ENCODE peak calls at places on chromosomes 12 and 14, in four cellular contexts. M, H, I and S are unnamed samples.

GRCh38 chr14:91866061-91866460 is 1.3 kb downstream of the TC2N start:
- DNase-seq in H (no peak), I (no peak), M (no peak), S (no peak)

GRCh38 chr14:58944226-58944769 is 244.2 kb upstream of the DAAM1 start:
- DNase-seq in M (no peak), H (no peak), I (peak; percentile 17), S (no peak)

GRCh38 chr12:53059434-53060063 is 9.7 kb downstream of the TNS2 start:
- DNase-seq in I (no peak), M (no peak), H (no peak), S (no peak)

GRCh38 chr12:30985814-30986452 is 59.4 kb downstream of the TSPAN11 start:
- DNase-seq in H (peak; percentile 41), I (peak; percentile 70), M (no peak), S (peak; percentile 38)

GRCh38 chr12:116159175-116159574 is 118.3 kb downstream of the MED13L start:
- DNase-seq in I (no peak), H (peak; percentile 37), M (no peak), S (no peak)

GRCh38 chr14:49852351-49853157 is at the start of gene NEMF:
- DNase-seq in I (peak; percentile 94), M (peak; percentile 96), H (peak; percentile 72), S (peak; percentile 89)

GRCh38 chr14:63677891-63678379 is 36.3 kb upstream of the WDR89 start:
- DNase-seq in I (peak; percentile 31), M (no peak), H (peak; percentile 63), S (no peak)

GRCh38 chr12:46153267-46153872 is 115.5 kb downstream of the SLC38A1 start:
- DNase-seq in H (no peak), I (no peak), M (no peak), S (no peak)

GRCh38 chr14:34437729-34438080 is 24.3 kb downstream of the SPTSSA start:
- DNase-seq in H (no peak), M (no peak), I (no peak), S (no peak)

GRCh38 chr14:66601932-66602578 is 94.1 kb downstream of the GPHN start:
- DNase-seq in H (no peak), I (no peak), M (no peak), S (no peak)
- H3K4me3 ChIP-seq in H (no peak overlapping the region), I (no peak overlapping the region), M (no peak overlapping the region), S (no peak overlapping the region)

GRCh38 chr12:10612110-10612509 is 1.3 kb downstream of the MAGOHB start:
- DNase-seq in I (no peak), H (no peak), M (no peak), S (no peak)
- H3K4me3 ChIP-seq in I (peak overlapping the region; percentile 94), H (peak overlapping the region; percentile 83), M (no peak overlapping the region), S (peak overlapping the region; percentile 79)

DNA sequence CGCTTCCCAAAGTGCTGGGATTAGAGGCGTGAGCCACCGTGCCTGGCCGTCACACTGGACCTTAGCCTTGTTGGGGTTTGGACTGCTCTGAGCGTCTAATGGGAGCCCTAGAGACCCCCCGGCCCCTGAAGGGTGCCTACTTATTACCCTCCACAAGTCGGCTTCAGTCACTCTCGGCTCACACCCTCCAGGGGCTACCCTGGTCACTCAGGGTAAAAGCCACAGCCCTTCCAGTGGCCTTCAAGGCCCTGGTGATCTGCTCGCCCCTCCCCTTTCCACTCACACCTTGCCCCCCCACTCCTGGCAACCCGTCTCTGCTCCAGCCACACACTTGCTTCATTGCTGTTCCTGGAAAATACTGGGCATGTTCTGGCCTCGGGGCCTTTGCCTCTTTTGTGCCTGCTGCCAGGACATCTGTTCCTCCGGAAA is 3.6 kb upstream of the MORN3 start:
- DNase-seq in H (no peak), I (peak; percentile 24), M (peak; percentile 90), S (no peak)
- H3K4me3 ChIP-seq in H (peak overlapping the region; percentile 65), I (no peak overlapping the region), M (no peak overlapping the region), S (no peak overlapping the region)

DNA sequence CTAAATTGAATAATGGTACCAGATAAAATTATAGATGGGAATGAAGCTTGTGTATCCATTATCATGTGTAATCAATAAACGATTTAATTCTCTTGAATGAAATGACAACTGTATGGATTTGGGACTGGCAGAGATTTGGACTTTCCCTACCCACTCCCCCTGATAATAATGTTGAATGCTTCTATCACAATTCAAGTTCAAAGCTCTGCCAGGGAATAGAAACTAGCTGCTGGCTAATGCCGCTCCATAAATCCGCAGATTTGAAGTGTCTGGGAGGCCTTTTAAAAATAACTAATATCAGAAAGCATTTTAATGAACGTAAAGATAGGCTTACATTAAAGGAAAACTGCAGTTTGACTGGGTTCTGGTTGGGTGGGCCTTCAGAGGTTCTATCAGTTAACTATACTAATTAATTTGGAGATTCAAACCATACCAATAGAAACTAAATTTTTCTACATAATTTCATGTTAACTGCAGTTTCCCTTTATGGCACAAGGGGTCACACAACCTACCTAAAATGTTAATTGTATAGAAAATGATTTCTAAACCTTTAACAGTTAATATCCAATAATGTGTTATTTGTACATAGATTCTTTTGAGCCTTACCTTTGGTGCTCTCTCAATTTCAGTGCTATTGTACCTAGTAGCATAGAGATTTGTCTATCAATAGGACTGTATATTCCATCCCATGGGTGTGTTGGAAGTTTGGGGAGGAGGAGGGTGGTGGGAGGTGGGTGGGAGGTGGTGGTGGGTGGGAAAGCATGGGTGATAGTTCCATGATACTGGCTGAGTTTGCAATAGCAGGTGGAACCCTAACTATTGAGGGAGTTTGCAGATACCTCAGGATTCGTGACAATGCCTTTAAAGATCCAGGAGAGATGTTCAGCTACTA is 4.9 kb downstream of the HNRNPA1 start:
- DNase-seq in M (no peak), I (no peak), H (no peak), S (no peak)
- H3K4me3 ChIP-seq in M (no peak overlapping the region), I (peak overlapping the region; percentile 82), H (no peak overlapping the region), S (no peak overlapping the region)

GRCh38 chr12:104586325-104587048 is 129.7 kb downstream of the CHST11 start:
- DNase-seq in M (no peak), H (no peak), I (no peak), S (no peak)

GRCh38 chr12:104582739-104583138 is 126.0 kb downstream of the CHST11 start:
- DNase-seq in M (no peak), H (no peak), I (no peak), S (no peak)

GRCh38 chr12:104585448-104586055 is 128.8 kb downstream of the CHST11 start:
- DNase-seq in M (no peak), I (no peak), H (no peak), S (no peak)

GRCh38 chr12:104581000-104581570 is 124.3 kb downstream of the CHST11 start:
- DNase-seq in M (no peak), H (no peak), I (no peak), S (no peak)

GRCh38 chr12:104583311-104583710 is 126.6 kb downstream of the CHST11 start:
- DNase-seq in I (no peak), H (no peak), M (no peak), S (no peak)
- H3K4me3 ChIP-seq in I (no peak overlapping the region), H (no peak overlapping the region), M (no peak overlapping the region), S (no peak overlapping the region)

GRCh38 chr12:50589650-50590435 is 85.1 kb downstream of the DIP2B start:
- DNase-seq in M (no peak), I (no peak), H (peak; percentile 73), S (no peak)
- H3K4me3 ChIP-seq in M (no peak overlapping the region), I (no peak overlapping the region), H (no peak overlapping the region), S (no peak overlapping the region)

DNA sequence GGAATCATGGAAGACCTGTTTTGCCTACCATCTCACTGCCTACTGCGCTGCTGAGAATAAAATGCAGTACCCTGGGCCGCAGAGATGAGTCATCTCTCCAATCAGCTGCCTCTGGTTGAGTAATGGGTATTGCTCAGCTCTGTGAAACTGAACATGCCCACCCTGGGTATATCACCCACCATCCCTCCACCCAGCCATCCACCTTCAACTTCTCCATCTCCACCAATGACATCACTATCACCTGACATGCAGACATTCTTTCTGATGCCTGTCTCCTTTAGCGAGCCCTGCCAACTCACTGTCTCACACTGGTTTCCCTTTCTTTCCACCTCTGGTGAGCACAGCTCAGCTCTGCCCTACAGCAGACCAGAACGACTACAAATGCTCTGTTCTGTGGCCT is 33.6 kb downstream of the E2F7 start:
- DNase-seq in I (no peak), H (peak; percentile 21), M (no peak), S (no peak)
- H3K4me3 ChIP-seq in I (no peak overlapping the region), H (no peak overlapping the region), M (no peak overlapping the region), S (no peak overlapping the region)

GRCh38 chr12:124862768-124863408 is 776 bp downstream of the SCARB1 start:
- DNase-seq in I (peak; percentile 61), H (no peak), M (no peak), S (no peak)

GRCh38 chr12:124861492-124861891 is 2.2 kb downstream of the SCARB1 start:
- DNase-seq in M (peak; percentile 92), I (peak; percentile 91), H (no peak), S (no peak)

GRCh38 chr12:124863409-124864325 is at the start of gene SCARB1:
- DNase-seq in M (peak; percentile 95), H (peak; percentile 71), I (peak; percentile 91), S (peak; percentile 76)

GRCh38 chr12:124864326-124864752 is 675 bp upstream of the SCARB1 start:
- DNase-seq in I (no peak), H (no peak), M (no peak), S (no peak)

DNA sequence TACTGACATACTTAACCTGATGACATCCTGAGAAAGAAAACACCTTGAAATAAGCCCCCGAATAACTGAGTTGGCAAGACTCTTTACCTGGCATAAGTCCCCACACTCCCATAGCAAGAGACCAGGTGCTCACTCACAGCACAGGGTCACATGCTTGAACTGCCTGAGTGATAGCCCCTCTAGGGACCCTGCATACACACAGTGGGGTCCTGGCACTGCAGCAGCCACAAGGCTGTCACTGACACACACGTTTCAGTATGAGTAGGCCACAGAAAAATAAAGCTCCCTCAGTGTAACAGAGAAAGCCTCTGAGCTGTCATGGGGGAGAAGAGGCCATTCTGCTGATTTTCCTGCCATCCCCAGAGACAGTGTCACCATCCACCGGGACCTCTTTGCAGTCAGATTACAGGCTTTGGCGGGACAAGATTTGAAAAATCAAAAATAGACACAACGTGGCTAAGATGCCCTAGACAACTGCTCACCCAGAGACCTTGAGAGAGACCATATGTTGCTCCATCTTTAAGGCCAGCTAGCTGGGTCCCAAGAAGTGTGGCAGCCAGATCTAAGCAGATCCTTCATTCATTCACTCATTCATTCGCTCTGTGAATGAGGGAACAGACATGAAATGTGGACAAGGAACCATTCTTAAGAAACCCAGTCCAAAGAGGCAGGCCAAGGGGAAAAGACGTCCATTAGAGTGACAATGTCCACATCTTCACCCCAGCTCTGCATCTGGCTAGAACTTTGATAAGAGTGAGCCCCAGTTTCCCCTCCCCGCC is 1.6 kb downstream of the SCARB1 start:
- DNase-seq in M (no peak), I (no peak), H (no peak), S (no peak)
- H3K4me3 ChIP-seq in M (no peak overlapping the region), I (peak overlapping the region; percentile 64), H (peak overlapping the region; percentile 66), S (no peak overlapping the region)

GRCh38 chr14:68951051-68951797 is 27.9 kb downstream of the ACTN1 start:
- DNase-seq in M (peak; percentile 98), I (no peak), H (peak; percentile 98), S (no peak)
- H3K4me3 ChIP-seq in M (no peak overlapping the region), I (no peak overlapping the region), H (no peak overlapping the region), S (no peak overlapping the region)